ENCODE peak calls at places on chromosomes 4 and X, in five cellular contexts. V is CD8-positive, alpha-beta T cell; R is transverse colon; T is endothelial cell of umbilical vein; M is A549. D is an unnamed sample.

GRCh38 chrX:151825927-151826471 is 86.7 kb upstream of the MAGEA4 start:
- DNase-seq in V (no peak), R (no peak), T (peak; percentile 52), M (peak; percentile 31), D (no peak)

GRCh38 chrX:121256653-121257052 is 209.2 kb downstream of the GLUD2 start:
- DNase-seq in V (no peak), R (no peak), T (no peak), M (no peak), D (no peak)

GRCh38 chr4:154626793-154627484 is 14.5 kb upstream of the FGG start:
- DNase-seq in V (peak; percentile 8), R (peak; percentile 38), T (peak; percentile 46), M (peak; percentile 51), D (peak; percentile 64)

GRCh38 chr4:7050481-7051143 is 7.4 kb downstream of the TADA2B start:
- DNase-seq in V (no peak), R (no peak), T (no peak), M (no peak), D (no peak)

GRCh38 chr4:83083925-83084475 is 30.5 kb downstream of the PLAC8 start:
- DNase-seq in V (peak; percentile 58), R (peak; percentile 32), T (peak; percentile 21), M (no peak), D (no peak)

GRCh38 chr4:41540687-41541086 is 2.7 kb downstream of the LIMCH1 start:
- DNase-seq in V (no peak), R (no peak), T (no peak), M (no peak), D (no peak)

GRCh38 chr4:6263541-6264540 is 5.8 kb upstream of the WFS1 start:
- DNase-seq in V (no peak), R (peak; percentile 57), T (peak; percentile 69), M (no peak), D (peak; percentile 80)

GRCh38 chrX:22323541-22323940 is 50.8 kb downstream of the CBLL2 start:
- DNase-seq in V (no peak), R (no peak), T (peak; percentile 58), M (no peak), D (no peak)

GRCh38 chr4:32025840-32026459 is 1305.8 kb downstream of the PCDH7 start:
- DNase-seq in V (no peak), R (peak; percentile 35), T (peak; percentile 43), M (peak; percentile 18), D (peak; percentile 22)

GRCh38 chrX:9312922-9313867 is 151.7 kb upstream of the TBL1X start:
- DNase-seq in V (peak; percentile 55), R (peak; percentile 67), T (peak; percentile 19), M (peak; percentile 7), D (peak; percentile 72)

GRCh38 chr4:132123870-132124623 is 1025.0 kb upstream of the PCDH10 start:
- DNase-seq in V (no peak), R (no peak), T (peak; percentile 1), M (no peak), D (no peak)

GRCh38 chrX:46642145-46642544 is 68.6 kb downstream of the CHST7 start:
- DNase-seq in V (peak; percentile 0), R (no peak), T (peak; percentile 42), M (peak; percentile 7), D (no peak)

GRCh38 chr4:5651089-5651488 is 57.3 kb downstream of the EVC2 start:
- DNase-seq in V (no peak), R (no peak), T (no peak), M (no peak), D (no peak)

GRCh38 chr4:63302792-63303191 is 1106.5 kb downstream of the TECRL start:
- DNase-seq in V (no peak), R (no peak), T (no peak), M (no peak), D (no peak)

GRCh38 chr4:7806080-7806630 is 133.5 kb downstream of the AFAP1 start:
- DNase-seq in V (no peak), R (peak; percentile 62), T (peak; percentile 55), M (peak; percentile 61), D (peak; percentile 62)

GRCh38 chrX:74179071-74179470 is 124.9 kb upstream of the ZCCHC13 start:
- DNase-seq in V (no peak), R (no peak), T (no peak), M (no peak), D (no peak)

GRCh38 chr4:151933122-151933827 is 172.5 kb upstream of the GATB start:
- DNase-seq in V (no peak), R (no peak), T (no peak), M (no peak), D (no peak)

GRCh38 chr4:135485371-135485770 is 1283.8 kb upstream of the PABPC4L start:
- DNase-seq in V (no peak), R (no peak), T (no peak), M (no peak), D (no peak)

GRCh38 chrX:118847676-118848075 is 24.1 kb downstream of the ZCCHC12 start:
- DNase-seq in V (no peak), R (no peak), T (peak; percentile 70), M (peak; percentile 51), D (peak; percentile 19)

GRCh38 chr4:173821851-173822250 is 291.8 kb upstream of the HAND2 start:
- DNase-seq in V (no peak), R (no peak), T (no peak), M (no peak), D (no peak)

GRCh38 chrX:49754238-49754857 is 58.6 kb upstream of the PAGE1 start:
- DNase-seq in V (peak; percentile 7), R (peak; percentile 14), T (peak; percentile 32), M (peak; percentile 4), D (peak; percentile 36)

GRCh38 chrX:20685652-20686051 is 418.9 kb upstream of the RPS6KA3 start:
- DNase-seq in V (no peak), R (no peak), T (no peak), M (no peak), D (no peak)

GRCh38 chr4:179029683-179030082 is 1587.4 kb upstream of the AGA start:
- DNase-seq in V (no peak), R (no peak), T (no peak), M (no peak), D (no peak)

GRCh38 chr4:85865256-85865655 is 390.3 kb downstream of the ARHGAP24 start:
- DNase-seq in V (no peak), R (no peak), T (no peak), M (no peak), D (no peak)

GRCh38 chrX:7346021-7346420 is 198.1 kb upstream of the PUDP start:
- DNase-seq in V (no peak), R (no peak), T (no peak), M (no peak), D (no peak)

GRCh38 chr4:83548151-83548905 is 12.4 kb downstream of the GPAT3 start:
- DNase-seq in V (peak; percentile 42), R (peak; percentile 86), T (peak; percentile 88), M (peak; percentile 86), D (peak; percentile 87)

GRCh38 chrX:78119521-78120227 is 15.6 kb downstream of the PGK1 start:
- DNase-seq in V (no peak), R (no peak), T (peak; percentile 1), M (no peak), D (no peak)

GRCh38 chr4:126718161-126718560 is 914.6 kb upstream of the INTU start:
- DNase-seq in V (no peak), R (no peak), T (no peak), M (no peak), D (no peak)

GRCh38 chr4:48777739-48778138 is 2.3 kb downstream of the FRYL start:
- DNase-seq in V (no peak), R (no peak), T (peak; percentile 32), M (no peak), D (no peak)

GRCh38 chr4:118898684-118899138 is 10.1 kb downstream of the SYNPO2 start:
- DNase-seq in V (no peak), R (no peak), T (no peak), M (no peak), D (no peak)

GRCh38 chr4:118894034-118894433 is 5.4 kb downstream of the SYNPO2 start:
- DNase-seq in V (no peak), R (no peak), T (no peak), M (no peak), D (no peak)

GRCh38 chr4:118898221-118898620 is 9.6 kb downstream of the SYNPO2 start:
- DNase-seq in V (no peak), R (no peak), T (no peak), M (no peak), D (no peak)
- H3K4me1 ChIP-seq in V (no peaks in the 10 kb centered on the region), R (no peaks in the 10 kb centered on the region), T (no peaks in the 10 kb centered on the region), M (no peaks in the 10 kb centered on the region), D (no peaks in the 10 kb centered on the region)

DNA sequence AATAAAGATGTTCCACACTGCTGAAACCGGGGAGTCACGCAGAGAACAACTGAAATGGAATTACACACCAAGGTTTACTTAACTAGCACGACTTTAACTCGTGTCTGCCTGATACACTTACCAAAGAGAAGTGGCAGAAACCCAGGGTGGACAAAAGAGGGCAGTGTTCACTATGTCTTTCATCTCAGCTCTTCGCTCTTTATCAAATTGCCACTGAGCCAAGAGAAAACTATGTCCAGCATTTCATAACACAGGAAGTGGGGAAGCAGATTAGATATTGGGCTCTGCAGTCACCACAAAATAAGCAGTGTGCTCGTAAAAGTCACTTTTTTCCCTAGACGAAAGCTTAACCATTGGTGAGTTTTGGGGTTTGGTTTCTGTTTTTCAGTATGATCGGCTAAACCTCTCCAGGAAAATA is 155.7 kb downstream of the CHIC2 start:
- DNase-seq in V (no peak), R (peak; percentile 15), T (peak; percentile 87), M (peak; percentile 57), D (no peak)
- TF ChIP-seq CTCF in V (no peak), R (peak; percentile 63), T (peak; percentile 85), M (peak; percentile 74), D (peak; percentile 33)

GRCh38 chrX:83516597-83516996 is 8.5 kb downstream of the POU3F4 start:
- DNase-seq in V (no peak), R (no peak), T (no peak), M (no peak), D (no peak)
- H3K4me3 ChIP-seq in V (no peak overlapping the region), R (no peak overlapping the region), T (no peak overlapping the region), M (no peak overlapping the region), D (no peak overlapping the region)

GRCh38 chr4:23934223-23934622 is 44.4 kb upstream of the PPARGC1A start:
- DNase-seq in V (no peak), R (no peak), T (no peak), M (no peak), D (no peak)
- H3K4me1 ChIP-seq in V (no peaks in the 10 kb centered on the region), R (peaks cover 8% of the 10 kb centered on the region), T (no peaks in the 10 kb centered on the region), M (no peaks in the 10 kb centered on the region), D (no peaks in the 10 kb centered on the region)

GRCh38 chr4:40301592-40301991 is 33.5 kb upstream of the CHRNA9 start:
- DNase-seq in V (peak; percentile 68), R (peak; percentile 64), T (no peak), M (no peak), D (peak; percentile 42)

GRCh38 chr4:40303751-40304150 is 31.4 kb upstream of the CHRNA9 start:
- DNase-seq in V (no peak), R (no peak), T (no peak), M (no peak), D (no peak)

GRCh38 chr4:40299126-40299525 is 36.0 kb upstream of the CHRNA9 start:
- DNase-seq in V (no peak), R (no peak), T (no peak), M (no peak), D (no peak)

GRCh38 chr4:40300371-40301162 is 34.6 kb upstream of the CHRNA9 start:
- DNase-seq in V (no peak), R (no peak), T (no peak), M (no peak), D (no peak)

GRCh38 chr4:40299704-40300336 is 35.3 kb upstream of the CHRNA9 start:
- DNase-seq in V (no peak), R (no peak), T (no peak), M (no peak), D (no peak)
- TF ChIP-seq CTCF in V (no peak), R (no peak), T (no peak), M (no peak), D (no peak)